ENCODE peak calls at places on chromosomes 11 and 22, in eight cellular contexts. I is A549, Q is B cell, T is AG09309, S is breast epithelium, G is MCF 10A, Y is chondrocyte, K is GM13977. E is an unnamed sample.
A peak's percentile ranks its signal among the peaks of the same experiment; 100 is the strongest.

GRCh38 chr22:46752286-46752685 is 10.2 kb upstream of the TBC1D22A start:
- DNase-seq in G (no peak), I (no peak), Q (no peak), K (no peak), S (no peak), T (no peak), Y (no peak), E (no peak)

GRCh38 chr22:29427176-29427760 is 11.1 kb upstream of the RFPL1 start:
- DNase-seq in I (no peak), Q (no peak), T (no peak), K (no peak), G (no peak), Y (no peak), S (no peak), E (no peak)

GRCh38 chr11:63710476-63711217 is 29.3 kb downstream of the RTN3 start:
- DNase-seq in Q (no peak), S (no peak), T (peak; percentile 96), K (no peak), I (no peak), G (no peak), Y (no peak), E (no peak)

GRCh38 chr11:68206211-68206610 is 6.9 kb downstream of the KMT5B start:
- DNase-seq in T (no peak), K (peak; percentile 68), Y (no peak), I (peak; percentile 60), G (peak; percentile 73), Q (no peak), S (no peak), E (no peak)

GRCh38 chr11:2902784-2903671 is 17.5 kb upstream of the CDKN1C start:
- DNase-seq in S (no peak), Q (no peak), K (no peak), T (no peak), I (no peak), G (peak; percentile 23), Y (no peak), E (no peak)

GRCh38 chr11:28010001-28010400 is 98.0 kb downstream of the KIF18A start:
- DNase-seq in S (no peak), G (no peak), Q (no peak), K (no peak), I (no peak), Y (no peak), T (no peak), E (no peak)

GRCh38 chr11:17256512-17256911 is 20.0 kb upstream of the NUCB2 start:
- DNase-seq in T (peak; percentile 97), Q (no peak), Y (no peak), I (no peak), K (no peak), G (peak; percentile 83), S (no peak), E (no peak)

GRCh38 chr11:82043316-82043715 is 690.3 kb downstream of the FAM181B start:
- DNase-seq in Q (no peak), I (no peak), G (no peak), K (no peak), Y (no peak), S (no peak), T (peak; percentile 32), E (no peak)

GRCh38 chr11:115126515-115127208 is 377.6 kb downstream of the CADM1 start:
- DNase-seq in I (no peak), K (peak; percentile 64), G (no peak), Q (no peak), Y (no peak), S (no peak), T (no peak), E (no peak)

GRCh38 chr11:125082611-125083311 is 19.7 kb downstream of the SLC37A2 start:
- DNase-seq in G (peak; percentile 89), Q (no peak), S (no peak), Y (peak; percentile 43), K (no peak), I (no peak), T (peak; percentile 28), E (no peak)

GRCh38 chr11:112509300-112509699 is 248.6 kb upstream of the PLET1 start:
- DNase-seq in Y (no peak), G (no peak), S (no peak), T (no peak), K (no peak), Q (no peak), I (no peak), E (no peak)

GRCh38 chr11:40597546-40598113 is 861.8 kb downstream of the LRRC4C start:
- DNase-seq in S (no peak), Y (no peak), T (no peak), G (peak; percentile 52), Q (no peak), K (no peak), I (no peak), E (no peak)

DNA sequence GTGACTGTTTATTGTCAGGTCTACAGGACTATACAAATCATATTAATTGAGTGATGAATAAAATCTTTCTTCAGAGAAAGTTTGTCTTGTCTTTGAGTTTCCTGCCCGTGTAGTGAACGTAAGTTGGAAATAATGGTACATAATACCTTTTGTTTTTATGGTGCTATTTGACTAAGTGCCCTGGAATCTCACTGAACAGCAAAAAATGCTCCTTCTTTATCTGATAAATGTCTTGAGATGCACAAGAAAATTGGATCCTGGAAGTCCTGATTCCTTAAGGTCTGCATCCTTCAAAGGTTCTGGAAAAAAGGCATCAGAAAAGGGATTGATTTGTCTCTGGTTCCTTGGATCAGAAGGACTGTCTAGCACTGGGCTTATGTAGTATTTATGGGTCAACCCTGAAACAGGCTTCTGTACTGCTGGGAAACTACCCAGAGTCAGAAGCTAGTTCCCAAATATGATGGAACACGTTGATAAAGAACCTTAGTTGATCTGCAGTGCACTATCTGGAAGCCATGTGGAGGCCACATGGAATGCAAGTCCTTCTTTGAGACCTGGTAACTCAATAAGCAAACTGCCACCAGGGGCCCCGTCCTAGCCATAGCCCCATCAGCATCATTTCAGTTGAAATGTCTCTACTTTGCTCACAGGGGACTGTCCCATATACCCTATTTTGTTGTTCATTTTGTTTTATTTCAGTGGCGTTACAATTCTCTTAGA is 100.6 kb upstream of the CD44 start:
- DNase-seq in G (no peak), S (no peak), Q (no peak), I (no peak), Y (no peak), T (no peak), K (no peak), E (peak; percentile 61)
- TF ChIP-seq CTCF in G (no peak), S (no peak), Q (no peak), I (no peak), Y (no peak), T (no peak), K (no peak), E (no peak)

DNA sequence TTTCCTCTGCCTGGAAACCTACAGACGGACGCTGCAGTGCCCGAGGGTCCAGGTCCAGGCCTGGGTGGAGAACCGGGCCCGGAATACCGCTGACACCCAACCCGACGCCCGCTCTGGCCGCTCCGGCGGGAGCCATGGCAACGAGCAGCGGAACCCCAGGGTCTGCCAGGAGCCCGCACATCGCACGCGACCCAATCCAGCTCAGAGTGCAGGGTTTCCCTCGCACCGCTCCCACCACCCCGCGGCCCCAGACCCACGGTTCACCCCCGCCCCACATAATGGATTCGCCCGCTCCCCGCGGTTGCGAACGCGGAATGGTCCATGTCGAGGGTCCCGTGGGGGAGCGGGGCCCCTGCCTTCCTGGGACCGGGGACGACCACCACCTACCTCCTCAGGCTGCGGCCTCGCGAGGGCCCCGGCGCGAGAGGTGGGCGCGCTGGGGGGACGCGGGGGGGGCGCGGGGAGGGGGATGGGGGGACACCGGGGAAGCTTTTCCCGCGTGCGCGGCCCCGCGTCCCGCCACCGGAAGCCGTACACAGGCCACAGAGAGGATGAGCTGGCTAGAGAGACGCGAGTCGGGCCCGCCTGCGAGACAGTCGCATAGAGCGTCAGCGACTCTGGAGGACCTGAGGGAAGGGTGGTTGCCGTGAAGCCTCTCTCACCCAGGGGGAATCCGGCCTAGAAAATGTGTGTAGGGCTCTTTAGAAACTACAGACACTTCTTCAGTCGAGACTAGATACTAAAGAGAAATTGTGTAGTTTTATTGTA is at the start of gene SSRP1:
- DNase-seq in K (peak; percentile 94), Y (no peak), I (peak; percentile 92), Q (peak; percentile 92), S (peak; percentile 83), T (no peak), G (peak; percentile 83), E (peak; percentile 91)
- TF ChIP-seq CTCF in K (peak; percentile 26), Y (peak; percentile 39), I (no peak), Q (no peak), S (no peak), T (no peak), G (no peak), E (no peak)

GRCh38 chr11:76376746-76377558 is 4.0 kb downstream of the THAP12 start:
- DNase-seq in T (no peak), S (no peak), I (no peak), Y (no peak), Q (no peak), G (no peak), K (no peak), E (no peak)

GRCh38 chr11:76382209-76382608 is 1.1 kb downstream of the GVQW3 start:
- DNase-seq in Y (no peak), I (no peak), S (no peak), G (no peak), Q (no peak), T (no peak), K (no peak), E (no peak)

GRCh38 chr11:76380161-76380976 is 563 bp downstream of the THAP12 start:
- DNase-seq in S (no peak), T (no peak), I (peak; percentile 23), Q (no peak), G (peak; percentile 21), K (peak; percentile 64), Y (no peak), E (peak; percentile 81)

GRCh38 chr11:76379811-76380160 is 1.1 kb downstream of the THAP12 start:
- DNase-seq in K (no peak), Q (no peak), G (no peak), I (no peak), S (no peak), Y (no peak), T (no peak), E (no peak)

GRCh38 chr11:76380977-76381719 is at the start of the genes GVQW3 and THAP12:
- DNase-seq in Y (peak; percentile 98), I (peak; percentile 99), T (peak; percentile 84), Q (peak; percentile 98), K (peak; percentile 99), S (peak; percentile 97), G (peak; percentile 98), E (peak; percentile 97)
- TF ChIP-seq CTCF in Y (peak; percentile 59), I (peak; percentile 42), T (no peak), Q (no peak), K (peak; percentile 57), S (no peak), G (peak; percentile 15), E (no peak)

GRCh38 chr22:16912281-16912680 is 87.1 kb upstream of the XKR3 start:
- DNase-seq in G (no peak), Y (no peak), Q (no peak), K (no peak), S (no peak), I (no peak), T (no peak), E (no peak)

GRCh38 chr22:16915711-16916110 is 90.5 kb upstream of the XKR3 start:
- DNase-seq in T (no peak), K (no peak), S (no peak), Q (no peak), Y (no peak), I (no peak), G (peak; percentile 21), E (peak; percentile 15)

GRCh38 chr22:16922076-16922475 is 85.9 kb downstream of the GAB4 start:
- DNase-seq in I (no peak), G (no peak), T (no peak), K (no peak), Q (no peak), Y (no peak), S (no peak), E (no peak)

GRCh38 chr22:16914006-16914405 is 88.8 kb upstream of the XKR3 start:
- DNase-seq in S (no peak), K (no peak), Q (no peak), G (no peak), Y (no peak), T (no peak), I (no peak), E (no peak)

GRCh38 chr22:16917144-16918003 is 90.6 kb downstream of the GAB4 start:
- DNase-seq in T (no peak), Y (no peak), K (peak; percentile 59), G (peak; percentile 75), Q (peak; percentile 61), S (peak; percentile 60), I (peak; percentile 33), E (peak; percentile 83)
- TF ChIP-seq CTCF in T (peak; percentile 31), Y (peak; percentile 62), K (peak; percentile 61), G (peak; percentile 60), Q (peak; percentile 73), S (peak; percentile 59), I (peak; percentile 35), E (peak; percentile 78)